ENCODE peak calls at places on chromosomes 11 and 22, in six cellular contexts. One of them, this sample, is unnamed.

GRCh38 chr11:112087212-112087611 is 539 bp downstream of the SDHD start:
- DNase-seq in HFFc6: no peak
- DNase-seq in psoas muscle: no peak
- DNase-seq in DMS153: no peak
- DNase-seq in NCI-H345: no peak
- DNase-seq in AG10803: no peak
- DNase-seq in this sample: no peak

GRCh38 chr11:74092425-74092824 is 78.4 kb downstream of the C2CD3 start:
- DNase-seq in psoas muscle: no peak
- DNase-seq in NCI-H345: no peak
- DNase-seq in HFFc6: no peak
- DNase-seq in AG10803: no peak
- DNase-seq in DMS153: no peak
- DNase-seq in this sample: no peak

GRCh38 chr11:81673001-81673400 is 1060.7 kb downstream of the FAM181B start:
- DNase-seq in NCI-H345: no peak
- DNase-seq in AG10803: peak; percentile 11
- DNase-seq in HFFc6: no peak
- DNase-seq in psoas muscle: no peak
- DNase-seq in DMS153: no peak
- DNase-seq in this sample: no peak

GRCh38 chr22:21590809-21591641 is 23.5 kb downstream of the UBE2L3 start:
- DNase-seq in AG10803: no peak
- DNase-seq in psoas muscle: no peak
- DNase-seq in HFFc6: no peak
- DNase-seq in DMS153: no peak
- DNase-seq in NCI-H345: no peak
- DNase-seq in this sample: no peak

GRCh38 chr11:71300187-71300586 is 47.8 kb upstream of the SHANK2 start:
- DNase-seq in AG10803: peak; percentile 10
- DNase-seq in psoas muscle: no peak
- DNase-seq in DMS153: no peak
- DNase-seq in HFFc6: no peak
- DNase-seq in NCI-H345: no peak
- DNase-seq in this sample: no peak

GRCh38 chr22:47190276-47190956 is 428.0 kb downstream of the TBC1D22A start:
- DNase-seq in DMS153: no peak
- DNase-seq in HFFc6: no peak
- DNase-seq in AG10803: no peak
- DNase-seq in psoas muscle: no peak
- DNase-seq in NCI-H345: no peak
- DNase-seq in this sample: no peak

GRCh38 chr11:44627911-44628729 is 62.7 kb downstream of the CD82 start:
- DNase-seq in DMS153: no peak
- DNase-seq in AG10803: peak; percentile 33
- DNase-seq in psoas muscle: peak; percentile 75
- DNase-seq in HFFc6: peak; percentile 3
- DNase-seq in NCI-H345: peak; percentile 58
- DNase-seq in this sample: peak; percentile 93

GRCh38 chr22:37457093-37457893 is 28.9 kb downstream of the MFNG start:
- DNase-seq in psoas muscle: peak; percentile 52
- DNase-seq in AG10803: peak; percentile 31
- DNase-seq in NCI-H345: peak; percentile 64
- DNase-seq in DMS153: peak; percentile 46
- DNase-seq in HFFc6: peak; percentile 29
- DNase-seq in this sample: peak; percentile 63

GRCh38 chr11:9228086-9228485 is 37.1 kb downstream of the DENND5A start:
- DNase-seq in psoas muscle: no peak
- DNase-seq in AG10803: no peak
- DNase-seq in DMS153: no peak
- DNase-seq in NCI-H345: no peak
- DNase-seq in HFFc6: no peak
- DNase-seq in this sample: no peak

GRCh38 chr22:43377486-43377995 is 34.3 kb upstream of the MPPED1 start:
- DNase-seq in HFFc6: no peak
- DNase-seq in AG10803: peak; percentile 34
- DNase-seq in NCI-H345: no peak
- DNase-seq in psoas muscle: no peak
- DNase-seq in DMS153: no peak
- DNase-seq in this sample: no peak

GRCh38 chr11:72676874-72677341 is 2.7 kb upstream of the PDE2A start:
- DNase-seq in AG10803: peak; percentile 30
- DNase-seq in DMS153: no peak
- DNase-seq in HFFc6: peak; percentile 10
- DNase-seq in psoas muscle: peak; percentile 67
- DNase-seq in NCI-H345: no peak
- DNase-seq in this sample: no peak

GRCh38 chr11:61891331-61892084 is at the start of gene FADS3:
- DNase-seq in HFFc6: peak; percentile 62
- DNase-seq in AG10803: peak; percentile 84
- DNase-seq in DMS153: peak; percentile 65
- DNase-seq in NCI-H345: peak; percentile 95
- DNase-seq in psoas muscle: peak; percentile 92
- DNase-seq in this sample: peak; percentile 43

GRCh38 chr11:67507242-67507890 is 596 bp downstream of the CDK2AP2 start:
- DNase-seq in DMS153: no peak
- DNase-seq in NCI-H345: peak; percentile 79
- DNase-seq in HFFc6: no peak
- DNase-seq in AG10803: peak; percentile 64
- DNase-seq in psoas muscle: no peak
- DNase-seq in this sample: no peak

GRCh38 chr11:123166095-123166559 is 28.9 kb downstream of the CLMP start:
- DNase-seq in psoas muscle: no peak
- DNase-seq in AG10803: peak; percentile 63
- DNase-seq in DMS153: no peak
- DNase-seq in NCI-H345: no peak
- DNase-seq in HFFc6: peak; percentile 43
- DNase-seq in this sample: peak; percentile 24

GRCh38 chr11:68839953-68840641 is 1.6 kb downstream of the CPT1A start:
- DNase-seq in DMS153: no peak
- DNase-seq in HFFc6: peak; percentile 12
- DNase-seq in psoas muscle: no peak
- DNase-seq in AG10803: peak; percentile 24
- DNase-seq in NCI-H345: peak; percentile 45
- DNase-seq in this sample: no peak

GRCh38 chr22:25095869-25096268 is 103.8 kb upstream of the CRYBB3 start:
- DNase-seq in DMS153: no peak
- DNase-seq in AG10803: no peak
- DNase-seq in HFFc6: no peak
- DNase-seq in NCI-H345: no peak
- DNase-seq in psoas muscle: no peak
- DNase-seq in this sample: no peak

GRCh38 chr11:116312560-116313340 is 460.0 kb downstream of the BUD13 start:
- DNase-seq in NCI-H345: peak; percentile 54
- DNase-seq in AG10803: peak; percentile 28
- DNase-seq in DMS153: peak; percentile 74
- DNase-seq in HFFc6: no peak
- DNase-seq in psoas muscle: peak; percentile 67
- DNase-seq in this sample: peak; percentile 99

GRCh38 chr22:36334081-36334831 is 53.5 kb downstream of the MYH9 start:
- DNase-seq in NCI-H345: no peak
- DNase-seq in HFFc6: no peak
- DNase-seq in psoas muscle: no peak
- DNase-seq in AG10803: no peak
- DNase-seq in DMS153: no peak
- DNase-seq in this sample: no peak

GRCh38 chr11:19988598-19988997 is 171.7 kb downstream of the DBX1 start:
- DNase-seq in psoas muscle: peak; percentile 48
- DNase-seq in HFFc6: peak; percentile 86
- DNase-seq in AG10803: peak; percentile 99
- DNase-seq in DMS153: no peak
- DNase-seq in NCI-H345: no peak
- DNase-seq in this sample: no peak

GRCh38 chr11:73230931-73231330 is 12.8 kb downstream of the P2RY2 start:
- DNase-seq in HFFc6: no peak
- DNase-seq in psoas muscle: no peak
- DNase-seq in AG10803: no peak
- DNase-seq in NCI-H345: no peak
- DNase-seq in DMS153: no peak
- DNase-seq in this sample: no peak

GRCh38 chr11:110797453-110797852 is 85.2 kb upstream of the ARHGAP20 start:
- DNase-seq in HFFc6: no peak
- DNase-seq in AG10803: no peak
- DNase-seq in NCI-H345: no peak
- DNase-seq in DMS153: no peak
- DNase-seq in psoas muscle: no peak
- DNase-seq in this sample: no peak

GRCh38 chr22:49793871-49794270 is 33.8 kb downstream of the BRD1 start:
- DNase-seq in psoas muscle: no peak
- DNase-seq in DMS153: no peak
- DNase-seq in AG10803: no peak
- DNase-seq in NCI-H345: no peak
- DNase-seq in HFFc6: no peak
- DNase-seq in this sample: no peak

GRCh38 chr22:30183861-30184278 is 62.7 kb downstream of the LIF start:
- DNase-seq in psoas muscle: no peak
- DNase-seq in HFFc6: no peak
- DNase-seq in NCI-H345: no peak
- DNase-seq in DMS153: no peak
- DNase-seq in AG10803: peak; percentile 53
- DNase-seq in this sample: no peak

GRCh38 chr11:64148200-64148916 is 17.6 kb downstream of the MACROD1 start:
- DNase-seq in psoas muscle: peak; percentile 76
- DNase-seq in AG10803: peak; percentile 66
- DNase-seq in DMS153: peak; percentile 28
- DNase-seq in NCI-H345: peak; percentile 81
- DNase-seq in HFFc6: peak; percentile 50
- DNase-seq in this sample: peak; percentile 91

GRCh38 chr22:25840162-25840561 is 98.2 kb downstream of the MYO18B start:
- DNase-seq in NCI-H345: no peak
- DNase-seq in DMS153: no peak
- DNase-seq in psoas muscle: no peak
- DNase-seq in AG10803: no peak
- DNase-seq in HFFc6: no peak
- DNase-seq in this sample: no peak

GRCh38 chr11:84857746-84858145 is 769.4 kb downstream of the DLG2 start:
- DNase-seq in AG10803: no peak
- DNase-seq in NCI-H345: no peak
- DNase-seq in DMS153: no peak
- DNase-seq in psoas muscle: no peak
- DNase-seq in HFFc6: no peak
- DNase-seq in this sample: no peak

GRCh38 chr22:44968736-44969135 is 41.1 kb downstream of the PHF21B start:
- DNase-seq in DMS153: no peak
- DNase-seq in HFFc6: no peak
- DNase-seq in NCI-H345: no peak
- DNase-seq in AG10803: no peak
- DNase-seq in psoas muscle: no peak
- DNase-seq in this sample: no peak

GRCh38 chr11:130706572-130706971 is 209.7 kb downstream of the SNX19 start:
- DNase-seq in DMS153: no peak
- DNase-seq in psoas muscle: no peak
- DNase-seq in NCI-H345: no peak
- DNase-seq in AG10803: peak; percentile 97
- DNase-seq in HFFc6: no peak
- DNase-seq in this sample: no peak

GRCh38 chr11:66727282-66727882 is 1.6 kb downstream of the SPTBN2 start:
- DNase-seq in DMS153: no peak
- DNase-seq in AG10803: no peak
- DNase-seq in psoas muscle: peak; percentile 39
- DNase-seq in HFFc6: no peak
- DNase-seq in NCI-H345: peak; percentile 21
- DNase-seq in this sample: peak; percentile 47

GRCh38 chr22:30276041-30276440 is 9.4 kb upstream of the OSM start:
- DNase-seq in NCI-H345: no peak
- DNase-seq in HFFc6: no peak
- DNase-seq in AG10803: no peak
- DNase-seq in psoas muscle: no peak
- DNase-seq in DMS153: no peak
- DNase-seq in this sample: no peak

GRCh38 chr22:33860386-33860785 is 59.9 kb downstream of the LARGE1 start:
- DNase-seq in NCI-H345: no peak
- DNase-seq in psoas muscle: no peak
- DNase-seq in DMS153: no peak
- DNase-seq in HFFc6: no peak
- DNase-seq in AG10803: no peak
- DNase-seq in this sample: no peak

GRCh38 chr11:91310085-91310484 is 914.5 kb upstream of the FAT3 start:
- DNase-seq in AG10803: no peak
- DNase-seq in psoas muscle: no peak
- DNase-seq in NCI-H345: no peak
- DNase-seq in HFFc6: no peak
- DNase-seq in DMS153: no peak
- DNase-seq in this sample: no peak

GRCh38 chr11:20448838-20449237 is 61.3 kb downstream of the PRMT3 start:
- DNase-seq in NCI-H345: no peak
- DNase-seq in HFFc6: no peak
- DNase-seq in DMS153: no peak
- DNase-seq in psoas muscle: no peak
- DNase-seq in AG10803: no peak
- DNase-seq in this sample: no peak

GRCh38 chr22:48886604-48887393 is 940.9 kb downstream of the BRD1 start:
- DNase-seq in NCI-H345: peak; percentile 85
- DNase-seq in AG10803: no peak
- DNase-seq in psoas muscle: no peak
- DNase-seq in HFFc6: no peak
- DNase-seq in DMS153: peak; percentile 73
- DNase-seq in this sample: no peak

GRCh38 chr11:101091781-101092180 is 37.8 kb downstream of the PGR start:
- DNase-seq in HFFc6: no peak
- DNase-seq in NCI-H345: peak; percentile 1
- DNase-seq in DMS153: peak; percentile 50
- DNase-seq in AG10803: no peak
- DNase-seq in psoas muscle: no peak
- DNase-seq in this sample: no peak

GRCh38 chr11:58070585-58070984 is 39.8 kb downstream of the OR6Q1 start:
- DNase-seq in NCI-H345: no peak
- DNase-seq in DMS153: no peak
- DNase-seq in AG10803: no peak
- DNase-seq in psoas muscle: no peak
- DNase-seq in HFFc6: no peak
- DNase-seq in this sample: no peak

GRCh38 chr11:296206-296975 is 2.9 kb downstream of the IFITM5 start:
- DNase-seq in NCI-H345: no peak
- DNase-seq in HFFc6: no peak
- DNase-seq in DMS153: no peak
- DNase-seq in AG10803: no peak
- DNase-seq in psoas muscle: peak; percentile 7
- DNase-seq in this sample: no peak

GRCh38 chr11:10221342-10221741 is 72.7 kb downstream of the SBF2 start:
- DNase-seq in AG10803: no peak
- DNase-seq in NCI-H345: no peak
- DNase-seq in HFFc6: no peak
- DNase-seq in psoas muscle: no peak
- DNase-seq in DMS153: no peak
- DNase-seq in this sample: no peak

GRCh38 chr11:116610190-116610589 is 162.6 kb downstream of the BUD13 start:
- DNase-seq in DMS153: peak; percentile 39
- DNase-seq in HFFc6: no peak
- DNase-seq in NCI-H345: peak; percentile 82
- DNase-seq in AG10803: no peak
- DNase-seq in psoas muscle: no peak
- DNase-seq in this sample: peak; percentile 54